ENCODE peak calls at places on chromosomes 16 and 17, in seven cellular contexts. M, T, W, G, S, C and O are unnamed samples. For H3K36me3 and H3K4me1, the result is how much of the 10 kb centered on the place peaks cover.

GRCh38 chr16:84414789-84415326 is 46.5 kb downstream of the ATP2C2 start:
- DNase-seq in M (no peak), T (no peak), W (no peak), G (no peak), S (no peak), C (no peak), O (no peak)

GRCh38 chr17:62671553-62671952 is 44.1 kb downstream of the MRC2 start:
- DNase-seq in M (peak), T (no peak), W (no peak), G (peak), S (no peak), C (no peak), O (no peak)

GRCh38 chr17:38441429-38442061 is 13.3 kb downstream of the ARHGAP23 start:
- DNase-seq in M (no peak), T (no peak), W (no peak), G (no peak), S (no peak), C (no peak), O (no peak)

GRCh38 chr17:2106308-2106707 is 51.4 kb downstream of the HIC1 start:
- DNase-seq in M (no peak), T (no peak), W (no peak), G (no peak), S (no peak), C (no peak), O (no peak)

GRCh38 chr17:49496183-49496865 is 1.2 kb downstream of the NGFR start:
- DNase-seq in M (no peak), T (peak), W (peak), G (peak), S (peak), C (peak), O (peak)

GRCh38 chr16:68342620-68343019 is 31.8 kb downstream of the PRMT7 start:
- DNase-seq in M (no peak), T (no peak), W (no peak), G (no peak), S (no peak), C (no peak), O (no peak)

GRCh38 chr17:50149425-50150353 is 788 bp downstream of the PPP1R9B start:
- DNase-seq in M (no peak), T (peak), W (no peak), G (peak), S (peak), C (no peak), O (no peak)

GRCh38 chr17:80354381-80354780 is 60.6 kb upstream of the ENDOV start:
- DNase-seq in M (no peak), T (no peak), W (no peak), G (no peak), S (no peak), C (no peak), O (no peak)

GRCh38 chr17:75737133-75737962 is 16.1 kb downstream of the ITGB4 start:
- DNase-seq in M (no peak), T (no peak), W (no peak), G (peak), S (no peak), C (no peak), O (no peak)

GRCh38 chr16:47056704-47057630 is 83.5 kb upstream of the DNAJA2 start:
- DNase-seq in M (no peak), T (no peak), W (no peak), G (no peak), S (no peak), C (no peak), O (no peak)

GRCh38 chr17:32772453-32773025 is 104.4 kb downstream of the MYO1D start:
- DNase-seq in M (no peak), T (no peak), W (no peak), G (no peak), S (no peak), C (no peak), O (no peak)

GRCh38 chr16:77234611-77235010 is 35.4 kb downstream of the SYCE1L start:
- DNase-seq in M (no peak), T (peak), W (no peak), G (no peak), S (no peak), C (no peak), O (no peak)

GRCh38 chr16:88345943-88346560 is 36.7 kb upstream of the ZNF469 start:
- DNase-seq in M (no peak), T (no peak), W (no peak), G (peak), S (no peak), C (no peak), O (no peak)

GRCh38 chr16:84795338-84796053 is 24.3 kb upstream of the CRISPLD2 start:
- DNase-seq in M (peak), T (no peak), W (no peak), G (no peak), S (peak), C (peak), O (peak)

GRCh38 chr16:55398683-55399230 is 74.8 kb downstream of the IRX6 start:
- DNase-seq in M (no peak), T (peak), W (no peak), G (no peak), S (no peak), C (no peak), O (no peak)
- H3K4me3 ChIP-seq in M (no peak), T (no peak), W (no peak), G (no peak), S (no peak), C (no peak), O (no peak)

DNA sequence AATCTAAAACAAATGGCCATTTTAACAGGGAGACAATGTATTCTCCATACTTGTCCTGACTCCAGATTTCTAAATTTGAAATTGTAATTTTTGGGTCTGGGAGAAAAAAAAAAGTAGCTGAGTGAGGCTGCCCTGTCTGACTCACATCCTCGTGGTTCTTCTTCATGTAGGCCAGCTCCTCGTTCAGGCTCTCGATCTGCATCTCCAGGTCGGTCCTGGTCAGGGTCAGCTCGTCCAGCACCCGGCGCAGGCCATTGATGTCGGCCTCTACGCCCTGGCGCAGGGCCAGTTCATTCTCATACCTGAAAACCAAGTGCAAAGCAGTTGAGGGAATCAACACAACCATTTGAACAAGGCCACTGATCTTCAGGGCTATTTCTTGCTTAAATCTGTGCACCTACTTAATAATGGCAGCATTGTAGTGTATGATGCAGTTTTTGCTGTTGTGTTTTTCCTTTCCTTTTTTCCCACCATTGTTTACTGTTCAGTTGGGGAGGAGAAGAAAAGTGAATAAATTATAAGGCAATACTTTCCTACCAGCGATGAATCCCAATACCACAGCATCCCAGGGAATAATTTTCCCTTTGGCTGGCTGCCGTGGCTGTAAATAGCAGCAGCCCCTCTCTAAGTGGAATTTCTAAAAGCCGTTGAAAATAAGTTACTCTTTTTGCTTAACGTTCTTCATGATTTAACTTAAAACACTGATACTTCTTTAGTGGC is 2.2 kb downstream of the KRT12 start:
- DNase-seq in M (no peak), T (no peak), W (no peak), G (no peak), S (no peak), C (no peak), O (no peak)
- H3K36me3 ChIP-seq in M (under half), T (under half), W (under half), G (under half), S (under half), C (under half), O (under half)

GRCh38 chr17:17752822-17753448 is 71.7 kb downstream of the RAI1 start:
- DNase-seq in M (peak), T (no peak), W (no peak), G (no peak), S (no peak), C (no peak), O (no peak)
- H3K4me1 ChIP-seq in M (under half), T (under half), W (under half), G (under half), S (under half), C (under half), O (under half)

GRCh38 chr17:17559164-17559563 is 32.3 kb downstream of the PEMT start:
- DNase-seq in M (no peak), T (no peak), W (no peak), G (peak), S (no peak), C (no peak), O (no peak)
- H3K4me3 ChIP-seq in M (no peak), T (no peak), W (no peak), G (no peak), S (no peak), C (no peak), O (no peak)

GRCh38 chr17:30267625-30268024 is 24.1 kb downstream of the BLMH start:
- DNase-seq in M (no peak), T (no peak), W (no peak), G (no peak), S (no peak), C (no peak), O (no peak)
- H3K36me3 ChIP-seq in M (under half), T (under half), W (under half), G (under half), S (under half), C (under half), O (under half)

GRCh38 chr16:11254913-11255736 is 879 bp downstream of the SOCS1 start:
- DNase-seq in M (peak), T (peak), W (peak), G (peak), S (peak), C (peak), O (no peak)
- H3K4me1 ChIP-seq in M (under half), T (under half), W (under half), G (under half), S (under half), C (under half), O (under half)

GRCh38 chr17:81424613-81425017 is 29.4 kb downstream of the BAHCC1 start:
- DNase-seq in M (no peak), T (no peak), W (no peak), G (no peak), S (no peak), C (no peak), O (no peak)

GRCh38 chr17:81420769-81421462 is 25.7 kb downstream of the BAHCC1 start:
- DNase-seq in M (peak), T (no peak), W (no peak), G (no peak), S (peak), C (peak), O (peak)

GRCh38 chr17:81423698-81424071 is 28.4 kb downstream of the BAHCC1 start:
- DNase-seq in M (no peak), T (no peak), W (no peak), G (no peak), S (no peak), C (no peak), O (no peak)

GRCh38 chr17:81424151-81424550 is 28.9 kb downstream of the BAHCC1 start:
- DNase-seq in M (no peak), T (no peak), W (no peak), G (no peak), S (no peak), C (no peak), O (no peak)

GRCh38 chr17:81422776-81423697 is 27.8 kb downstream of the BAHCC1 start:
- DNase-seq in M (peak), T (peak), W (no peak), G (no peak), S (peak), C (peak), O (peak)
- H3K4me3 ChIP-seq in M (no peak), T (no peak), W (no peak), G (no peak), S (no peak), C (no peak), O (peak)